ENCODE peak calls at places on chromosomes 7 and 10, in ten cellular contexts. R is adrenal gland; F is suprapubic skin; W is fibroblast of lung; Q is uterus; A is CD4-positive, alpha-beta T cell; C is aorta; Z is GM23248; I is cardiac muscle cell; S is CD4-positive, CD25-positive, alpha-beta regulatory T cell. Y is an unnamed sample. For H3K27me3, the result is how much of the 10 kb centered on the place peaks cover.

GRCh38 chr7:148772297-148773089 is 73.8 kb downstream of the CUL1 start:
- DNase-seq in F (no peak), A (no peak), W (peak), S (peak), R (no peak), I (peak), Q (no peak), C (no peak), Z (peak), Y (no peak)

GRCh38 chr7:124810605-124811004 is 45.0 kb upstream of the GPR37 start:
- DNase-seq in Q (no peak), W (no peak), A (no peak), C (no peak), S (no peak), F (no peak), R (no peak), Z (no peak), I (no peak), Y (no peak)

GRCh38 chr10:124221356-124222297 is 128.2 kb upstream of the CHST15 start:
- DNase-seq in A (no peak), F (no peak), Z (no peak), C (no peak), R (no peak), W (peak), S (peak), I (peak), Q (no peak), Y (no peak)

GRCh38 chr7:122038904-122039303 is 105.1 kb downstream of the AASS start:
- DNase-seq in A (no peak), I (no peak), Q (no peak), W (peak), S (no peak), R (no peak), C (no peak), F (no peak), Z (peak), Y (no peak)

GRCh38 chr10:110852897-110853296 is 18.8 kb upstream of the PDCD4 start:
- DNase-seq in Q (no peak), W (no peak), R (no peak), C (no peak), A (no peak), Z (peak), I (no peak), F (no peak), S (no peak), Y (no peak)

GRCh38 chr7:99000904-99001442 is 122.6 kb downstream of the TRRAP start:
- DNase-seq in F (peak), Z (no peak), Q (no peak), A (peak), C (peak), S (no peak), R (no peak), W (peak), I (no peak), Y (no peak)

GRCh38 chr7:30727061-30727945 is 24.6 kb upstream of the INMT start:
- DNase-seq in W (no peak), Z (peak), A (peak), C (no peak), Q (no peak), F (no peak), R (no peak), S (peak), I (peak), Y (no peak)

GRCh38 chr10:70364001-70364771 is 18.2 kb downstream of the LRRC20 start:
- DNase-seq in Z (peak), C (peak), Q (peak), I (peak), A (peak), S (peak), F (peak), R (peak), W (peak), Y (peak)

GRCh38 chr10:106114656-106115186 is 1049.8 kb downstream of the SORCS1 start:
- DNase-seq in W (no peak), Z (no peak), Q (no peak), R (no peak), F (no peak), C (no peak), I (no peak), A (no peak), S (no peak), Y (no peak)

GRCh38 chr7:157737151-157738063 is 400.6 kb downstream of the DNAJB6 start:
- DNase-seq in S (no peak), A (no peak), C (peak), I (no peak), W (no peak), F (no peak), Q (no peak), R (no peak), Z (no peak), Y (no peak)

GRCh38 chr10:104209575-104210198 is 22.5 kb downstream of the CFAP43 start:
- DNase-seq in I (peak), A (no peak), Z (peak), S (peak), W (peak), R (peak), C (no peak), Q (no peak), F (no peak), Y (no peak)

GRCh38 chr7:95599069-95599468 is 2.8 kb upstream of the PDK4 start:
- DNase-seq in W (no peak), Q (no peak), A (no peak), F (no peak), C (no peak), I (no peak), S (no peak), R (no peak), Z (no peak), Y (no peak)
- H3K27me3 ChIP-seq in W (under half), Q (under half), A (under half), F (under half), C (under half), I (half or more), S (under half), R (under half), Z (under half), Y (under half)

DNA sequence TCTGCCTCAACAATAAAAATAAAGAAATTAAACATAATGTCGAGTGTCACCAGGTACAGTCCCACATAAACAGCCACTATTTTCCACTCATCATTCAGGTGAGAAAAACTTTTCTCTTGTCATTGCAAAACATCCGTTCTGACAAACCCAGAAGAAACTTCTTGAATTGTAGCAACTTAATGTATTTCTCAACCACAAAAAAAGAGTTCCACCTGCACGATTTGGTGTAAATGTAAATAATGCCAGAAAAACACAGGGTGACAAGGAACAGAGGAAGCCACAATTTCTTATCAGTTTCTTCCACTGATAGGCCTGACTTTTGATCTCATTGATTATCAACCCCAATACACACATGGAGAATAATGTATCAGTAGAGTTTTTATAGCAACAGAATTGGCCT is 26.8 kb upstream of the INSIG1 start:
- DNase-seq in C (no peak), A (no peak), R (no peak), S (no peak), I (no peak), Z (no peak), W (no peak), F (no peak), Q (no peak), Y (no peak)
- H3K27me3 ChIP-seq in C (under half), A (under half), R (under half), S (under half), I (under half), Z (under half), W (under half), F (under half), Q (under half), Y (under half)

DNA sequence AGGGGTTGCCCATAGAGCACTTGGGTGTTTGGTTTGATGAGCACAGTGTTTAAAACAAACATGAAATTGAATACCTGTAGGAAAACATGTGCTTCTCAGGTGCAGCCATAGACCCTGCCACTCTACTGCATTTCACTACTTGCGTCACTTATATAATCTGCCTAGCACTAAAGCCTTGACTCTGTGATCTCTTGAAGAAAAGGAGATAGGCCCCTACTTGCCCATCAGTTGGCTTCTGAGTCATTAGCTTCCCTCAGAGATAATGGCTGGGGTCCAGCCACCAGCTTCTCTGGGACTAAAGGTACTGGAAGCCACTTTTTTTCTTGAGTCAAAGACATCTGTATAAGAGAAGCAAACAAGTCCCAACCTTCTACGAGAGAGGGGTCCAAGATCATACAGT is 45.9 kb upstream of the BTRC start:
- DNase-seq in Q (no peak), S (no peak), C (no peak), Z (no peak), A (no peak), F (no peak), R (no peak), I (no peak), W (no peak), Y (no peak)
- H3K27me3 ChIP-seq in Q (under half), S (under half), C (under half), Z (half or more), A (half or more), F (half or more), R (under half), I (under half), W (half or more), Y (under half)

GRCh38 chr10:133164816-133165555 is 5.0 kb downstream of the KNDC1 start:
- DNase-seq in I (no peak), R (no peak), Z (no peak), C (peak), F (peak), Q (no peak), A (no peak), S (no peak), W (no peak), Y (no peak)
- H3K27me3 ChIP-seq in I (under half), R (under half), Z (under half), C (under half), F (half or more), Q (under half), A (under half), S (under half), W (under half), Y (under half)

GRCh38 chr7:101172854-101173751 is 7.0 kb downstream of the NAT16 start:
- DNase-seq in A (no peak), C (peak), R (peak), F (no peak), W (peak), Z (peak), S (no peak), I (peak), Q (no peak), Y (no peak)

GRCh38 chr7:101171442-101171837 is 6.1 kb upstream of the VGF start:
- DNase-seq in I (no peak), C (no peak), F (no peak), A (no peak), W (no peak), R (no peak), Q (no peak), S (no peak), Z (no peak), Y (no peak)

GRCh38 chr7:101173752-101174244 is 6.3 kb downstream of the NAT16 start:
- DNase-seq in F (no peak), I (peak), S (peak), C (no peak), Z (peak), Q (no peak), A (peak), R (no peak), W (no peak), Y (no peak)

GRCh38 chr7:101170617-101171441 is 5.5 kb upstream of the VGF start:
- DNase-seq in Z (no peak), W (no peak), A (no peak), S (no peak), I (no peak), R (no peak), C (no peak), F (no peak), Q (no peak), Y (no peak)

DNA sequence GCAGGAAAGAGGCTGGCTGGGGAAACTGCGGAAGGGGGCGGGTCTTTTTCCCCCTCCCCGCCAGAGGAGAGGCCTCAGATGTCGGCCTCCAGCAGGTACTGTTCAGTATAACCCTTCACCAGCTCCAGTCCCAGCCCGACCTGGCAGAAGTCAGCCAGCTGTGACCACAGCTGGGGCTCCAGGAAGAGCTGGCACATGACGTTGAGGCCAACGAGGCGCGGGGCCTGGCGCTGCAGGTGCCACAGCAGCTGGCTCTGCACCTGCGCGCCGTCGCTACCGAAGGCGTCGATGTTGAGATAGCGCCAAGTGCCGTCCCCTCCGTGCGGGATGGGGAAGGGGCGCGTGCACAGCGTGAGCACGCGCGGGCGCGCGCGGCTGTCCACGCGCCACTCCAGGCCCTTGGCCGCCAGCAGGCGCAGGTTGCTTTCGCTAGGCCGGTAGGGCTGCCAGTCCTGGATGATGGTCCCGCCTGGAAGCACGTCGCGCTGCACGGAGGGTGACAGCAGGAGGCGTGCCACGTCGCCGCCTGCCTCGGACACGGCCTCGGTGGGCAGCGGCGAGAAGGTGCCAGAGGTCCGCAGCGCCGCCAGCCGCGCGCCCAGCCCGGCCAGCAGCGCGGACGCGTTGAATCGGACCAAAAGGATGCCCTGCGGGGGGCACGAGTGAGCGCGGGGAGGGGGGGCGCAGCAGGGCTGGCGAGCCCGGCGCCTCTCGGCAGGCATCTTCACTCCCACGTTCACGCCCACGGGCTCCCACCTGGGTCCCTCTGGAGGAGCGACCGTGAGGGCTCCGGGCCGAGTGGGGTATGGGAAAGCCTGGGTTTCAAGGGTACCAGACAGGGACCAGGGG is 6.9 kb upstream of the VGF start:
- DNase-seq in W (no peak), Z (no peak), Q (no peak), R (no peak), C (no peak), I (no peak), S (no peak), F (no peak), A (no peak), Y (no peak)
- H3K27me3 ChIP-seq in W (half or more), Z (half or more), Q (half or more), R (half or more), C (under half), I (half or more), S (half or more), F (half or more), A (half or more), Y (half or more)

Y was measured in iPS DF 6.9.